ENCODE peak calls at places on chromosomes 3 and 15, in seven cellular contexts. One of them, this sample, is unnamed.

GRCh38 chr3:157261000-157261399 is 101.1 kb upstream of the CCNL1 start:
- DNase-seq in transverse colon: no peak
- DNase-seq in HL-60: no peak
- DNase-seq in SK-N-SH: no peak
- DNase-seq in GM23338: no peak
- DNase-seq in suprapubic skin: no peak
- DNase-seq in stomach: no peak
- DNase-seq in this sample: no peak

GRCh38 chr3:152302521-152303021 is 33.8 kb downstream of the MBNL1 start:
- DNase-seq in stomach: no peak
- DNase-seq in SK-N-SH: no peak
- DNase-seq in suprapubic skin: no peak
- DNase-seq in HL-60: peak; percentile 45
- DNase-seq in transverse colon: peak; percentile 55
- DNase-seq in GM23338: no peak
- DNase-seq in this sample: no peak

GRCh38 chr3:129650256-129650872 is 43.9 kb upstream of the PLXND1 start:
- DNase-seq in SK-N-SH: peak; percentile 58
- DNase-seq in transverse colon: peak; percentile 69
- DNase-seq in GM23338: peak; percentile 91
- DNase-seq in stomach: peak; percentile 68
- DNase-seq in HL-60: no peak
- DNase-seq in suprapubic skin: no peak
- DNase-seq in this sample: no peak

GRCh38 chr3:150447084-150447483 is 39.0 kb downstream of the TSC22D2 start:
- DNase-seq in suprapubic skin: no peak
- DNase-seq in stomach: no peak
- DNase-seq in HL-60: no peak
- DNase-seq in GM23338: no peak
- DNase-seq in SK-N-SH: no peak
- DNase-seq in transverse colon: no peak
- DNase-seq in this sample: no peak

GRCh38 chr3:45994661-45995369 is 809 bp downstream of the FYCO1 start:
- DNase-seq in stomach: no peak
- DNase-seq in HL-60: peak; percentile 36
- DNase-seq in GM23338: peak; percentile 30
- DNase-seq in SK-N-SH: peak; percentile 59
- DNase-seq in suprapubic skin: no peak
- DNase-seq in transverse colon: peak; percentile 54
- DNase-seq in this sample: peak; percentile 76

GRCh38 chr3:56851966-56852884 is 50.5 kb upstream of the ARHGEF3 start:
- DNase-seq in SK-N-SH: no peak
- DNase-seq in stomach: no peak
- DNase-seq in GM23338: no peak
- DNase-seq in HL-60: no peak
- DNase-seq in suprapubic skin: no peak
- DNase-seq in transverse colon: no peak
- DNase-seq in this sample: no peak

GRCh38 chr3:15795563-15796308 is 2.0 kb downstream of the ANKRD28 start:
- DNase-seq in SK-N-SH: no peak
- DNase-seq in transverse colon: no peak
- DNase-seq in stomach: no peak
- DNase-seq in GM23338: no peak
- DNase-seq in suprapubic skin: no peak
- DNase-seq in HL-60: no peak
- DNase-seq in this sample: no peak

GRCh38 chr3:117774130-117774529 is 1064.6 kb downstream of the TUSC7 start:
- DNase-seq in HL-60: no peak
- DNase-seq in SK-N-SH: peak; percentile 42
- DNase-seq in stomach: no peak
- DNase-seq in GM23338: no peak
- DNase-seq in transverse colon: no peak
- DNase-seq in suprapubic skin: no peak
- DNase-seq in this sample: no peak

GRCh38 chr3:71264840-71265239 is 318.7 kb downstream of the FOXP1 start:
- DNase-seq in suprapubic skin: no peak
- DNase-seq in HL-60: no peak
- DNase-seq in transverse colon: no peak
- DNase-seq in stomach: no peak
- DNase-seq in GM23338: no peak
- DNase-seq in SK-N-SH: no peak
- DNase-seq in this sample: no peak

GRCh38 chr3:37787027-37787868 is 74.4 kb upstream of the CTDSPL start:
- DNase-seq in suprapubic skin: no peak
- DNase-seq in stomach: no peak
- DNase-seq in transverse colon: no peak
- DNase-seq in SK-N-SH: no peak
- DNase-seq in HL-60: no peak
- DNase-seq in GM23338: no peak
- DNase-seq in this sample: no peak

GRCh38 chr15:43238691-43239131 is 17.9 kb upstream of the EPB42 start:
- DNase-seq in suprapubic skin: no peak
- DNase-seq in transverse colon: no peak
- DNase-seq in stomach: no peak
- DNase-seq in SK-N-SH: no peak
- DNase-seq in HL-60: no peak
- DNase-seq in GM23338: no peak
- DNase-seq in this sample: no peak

GRCh38 chr3:134126153-134126552 is 96.4 kb upstream of the SLCO2A1 start:
- DNase-seq in SK-N-SH: no peak
- DNase-seq in HL-60: no peak
- DNase-seq in transverse colon: no peak
- DNase-seq in stomach: no peak
- DNase-seq in GM23338: peak; percentile 50
- DNase-seq in suprapubic skin: no peak
- DNase-seq in this sample: no peak

GRCh38 chr3:46127503-46127902 is 80.6 kb downstream of the CCR1 start:
- DNase-seq in suprapubic skin: no peak
- DNase-seq in HL-60: no peak
- DNase-seq in SK-N-SH: no peak
- DNase-seq in stomach: no peak
- DNase-seq in GM23338: no peak
- DNase-seq in transverse colon: no peak
- DNase-seq in this sample: no peak

GRCh38 chr3:185473290-185473815 is 25.5 kb downstream of the TMEM41A start:
- DNase-seq in GM23338: no peak
- DNase-seq in stomach: no peak
- DNase-seq in suprapubic skin: no peak
- DNase-seq in transverse colon: no peak
- DNase-seq in HL-60: no peak
- DNase-seq in SK-N-SH: no peak
- DNase-seq in this sample: no peak

GRCh38 chr3:49173116-49173791 is 1.9 kb downstream of the KLHDC8B start:
- DNase-seq in stomach: peak; percentile 27
- DNase-seq in suprapubic skin: no peak
- DNase-seq in HL-60: no peak
- DNase-seq in SK-N-SH: peak; percentile 88
- DNase-seq in transverse colon: peak; percentile 36
- DNase-seq in GM23338: peak; percentile 59
- DNase-seq in this sample: no peak

GRCh38 chr15:31359722-31360111 is 33.1 kb downstream of the KLF13 start:
- DNase-seq in stomach: no peak
- DNase-seq in SK-N-SH: peak; percentile 46
- DNase-seq in transverse colon: peak; percentile 54
- DNase-seq in HL-60: no peak
- DNase-seq in suprapubic skin: no peak
- DNase-seq in GM23338: no peak
- DNase-seq in this sample: no peak

GRCh38 chr3:160099855-160100254 is 111.2 kb downstream of the IL12A start:
- DNase-seq in suprapubic skin: no peak
- DNase-seq in GM23338: no peak
- DNase-seq in HL-60: no peak
- DNase-seq in SK-N-SH: no peak
- DNase-seq in transverse colon: no peak
- DNase-seq in stomach: no peak
- DNase-seq in this sample: no peak

GRCh38 chr3:182618981-182619591 is 174.2 kb upstream of the ATP11B start:
- DNase-seq in transverse colon: no peak
- DNase-seq in HL-60: no peak
- DNase-seq in stomach: no peak
- DNase-seq in suprapubic skin: no peak
- DNase-seq in GM23338: no peak
- DNase-seq in SK-N-SH: no peak
- DNase-seq in this sample: no peak

DNA sequence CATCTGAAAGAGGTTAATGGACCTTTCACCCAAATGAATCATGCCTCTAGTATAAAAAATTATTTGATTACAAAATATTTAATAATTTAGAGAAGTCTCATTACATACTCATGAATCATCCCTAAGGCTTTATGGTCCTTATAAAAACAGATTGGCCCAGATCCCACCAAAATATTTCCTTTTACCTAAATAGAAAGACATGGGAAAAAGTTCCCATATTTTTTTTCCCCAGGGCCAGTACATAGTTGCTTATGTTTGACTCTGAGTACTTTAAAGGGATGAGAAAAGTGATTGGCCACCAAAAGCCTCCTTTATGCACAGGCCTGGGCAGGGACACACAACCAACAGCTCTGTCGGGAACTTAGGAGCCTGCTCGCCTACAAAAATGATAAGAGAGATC is 22.3 kb downstream of the KCNAB1 start:
- DNase-seq in transverse colon: no peak
- DNase-seq in stomach: no peak
- DNase-seq in SK-N-SH: no peak
- DNase-seq in GM23338: no peak
- DNase-seq in suprapubic skin: no peak
- DNase-seq in HL-60: no peak
- DNase-seq in this sample: no peak
- H3K4me3 ChIP-seq in transverse colon: no peak overlapping the region
- H3K4me3 ChIP-seq in stomach: no peak overlapping the region
- H3K4me3 ChIP-seq in SK-N-SH: no peak overlapping the region
- H3K4me3 ChIP-seq in GM23338: no peak overlapping the region
- H3K4me3 ChIP-seq in suprapubic skin: no peak overlapping the region
- H3K4me3 ChIP-seq in HL-60: no peak overlapping the region
- H3K4me3 ChIP-seq in this sample: no peak overlapping the region

GRCh38 chr3:100047455-100048141 is 66.7 kb downstream of the FILIP1L start:
- DNase-seq in suprapubic skin: no peak
- DNase-seq in HL-60: no peak
- DNase-seq in stomach: no peak
- DNase-seq in transverse colon: peak; percentile 41
- DNase-seq in SK-N-SH: no peak
- DNase-seq in GM23338: no peak
- DNase-seq in this sample: no peak

GRCh38 chr3:100043271-100043670 is 71.0 kb downstream of the FILIP1L start:
- DNase-seq in stomach: no peak
- DNase-seq in HL-60: no peak
- DNase-seq in transverse colon: no peak
- DNase-seq in suprapubic skin: no peak
- DNase-seq in GM23338: no peak
- DNase-seq in SK-N-SH: no peak
- DNase-seq in this sample: no peak

GRCh38 chr3:100044369-100044768 is 69.9 kb downstream of the FILIP1L start:
- DNase-seq in stomach: no peak
- DNase-seq in transverse colon: no peak
- DNase-seq in HL-60: peak; percentile 14
- DNase-seq in suprapubic skin: no peak
- DNase-seq in SK-N-SH: no peak
- DNase-seq in GM23338: no peak
- DNase-seq in this sample: no peak

GRCh38 chr3:100046986-100047385 is 67.3 kb downstream of the FILIP1L start:
- DNase-seq in transverse colon: no peak
- DNase-seq in HL-60: no peak
- DNase-seq in suprapubic skin: no peak
- DNase-seq in SK-N-SH: no peak
- DNase-seq in stomach: no peak
- DNase-seq in GM23338: no peak
- DNase-seq in this sample: no peak

GRCh38 chr3:100045696-100046095 is 68.6 kb downstream of the FILIP1L start:
- DNase-seq in SK-N-SH: no peak
- DNase-seq in GM23338: peak; percentile 51
- DNase-seq in HL-60: no peak
- DNase-seq in stomach: no peak
- DNase-seq in transverse colon: peak; percentile 56
- DNase-seq in suprapubic skin: peak; percentile 84
- DNase-seq in this sample: no peak
- TF ChIP-seq POLR2AphosphoS5 in SK-N-SH: no peak
- TF ChIP-seq POLR2AphosphoS5 in GM23338: no peak
- TF ChIP-seq POLR2AphosphoS5 in HL-60: no peak
- TF ChIP-seq POLR2AphosphoS5 in stomach: no peak
- TF ChIP-seq POLR2AphosphoS5 in transverse colon: no peak
- TF ChIP-seq POLR2AphosphoS5 in suprapubic skin: peak; percentile 58
- TF ChIP-seq POLR2AphosphoS5 in this sample: no peak

DNA sequence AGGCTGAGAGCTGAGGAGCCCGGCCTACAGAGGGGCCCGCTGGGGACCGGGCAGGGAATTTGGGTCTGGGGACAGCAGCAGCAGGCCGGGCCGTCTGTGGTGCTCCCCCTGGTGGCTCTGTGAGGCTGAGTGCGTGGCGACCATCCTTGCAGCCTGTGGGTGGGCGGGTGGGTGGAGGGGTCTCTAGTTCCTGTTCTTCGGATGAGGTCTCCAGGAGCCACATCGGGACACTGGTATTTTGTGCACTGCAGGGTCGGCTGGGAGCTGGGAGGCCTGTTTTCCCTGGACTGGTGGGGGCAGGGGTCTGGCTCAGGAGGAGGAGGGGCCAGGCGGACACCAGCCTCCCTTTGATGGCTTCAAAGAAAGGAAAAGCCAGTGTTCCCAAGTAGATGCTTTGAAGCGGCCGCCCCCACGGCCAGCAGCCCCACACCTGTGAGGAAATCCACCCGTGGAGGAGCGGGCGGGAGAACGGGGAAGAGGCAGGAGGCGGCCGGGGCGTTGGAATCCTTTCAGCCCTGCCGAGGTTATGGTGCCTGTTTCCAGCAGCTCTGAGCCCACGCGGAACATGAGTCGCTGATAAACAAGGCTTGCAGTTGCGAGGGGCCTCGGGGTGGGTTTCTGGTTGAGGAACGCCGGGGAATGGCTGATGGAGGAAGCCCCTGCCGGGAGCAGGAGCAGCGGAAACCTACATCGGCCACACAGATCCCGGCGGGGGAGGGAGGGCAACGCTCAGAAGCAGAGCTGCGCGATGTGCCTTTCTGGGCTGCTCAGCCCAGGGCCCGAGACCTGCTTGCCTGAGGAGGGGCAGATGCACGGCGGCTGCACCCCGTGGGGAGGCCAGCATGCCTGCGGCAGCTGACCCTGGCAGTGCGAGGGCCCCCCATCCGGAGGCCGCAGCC is 154.3 kb downstream of the NSMCE3 start:
- DNase-seq in suprapubic skin: no peak
- DNase-seq in transverse colon: no peak
- DNase-seq in GM23338: peak; percentile 77
- DNase-seq in SK-N-SH: peak; percentile 83
- DNase-seq in stomach: no peak
- DNase-seq in HL-60: no peak
- DNase-seq in this sample: no peak
- H3K4me3 ChIP-seq in suprapubic skin: peak overlapping the region; percentile 36
- H3K4me3 ChIP-seq in transverse colon: peak overlapping the region; percentile 30
- H3K4me3 ChIP-seq in GM23338: peak overlapping the region; percentile 55
- H3K4me3 ChIP-seq in SK-N-SH: no peak overlapping the region
- H3K4me3 ChIP-seq in stomach: peak overlapping the region; percentile 31
- H3K4me3 ChIP-seq in HL-60: no peak overlapping the region
- H3K4me3 ChIP-seq in this sample: peak overlapping the region; percentile 57

GRCh38 chr3:179526482-179526881 is 36.2 kb upstream of the ACTL6A start:
- DNase-seq in SK-N-SH: no peak
- DNase-seq in HL-60: no peak
- DNase-seq in suprapubic skin: no peak
- DNase-seq in transverse colon: no peak
- DNase-seq in stomach: no peak
- DNase-seq in GM23338: no peak
- DNase-seq in this sample: no peak

GRCh38 chr3:179528786-179529185 is 33.9 kb upstream of the ACTL6A start:
- DNase-seq in stomach: no peak
- DNase-seq in HL-60: no peak
- DNase-seq in transverse colon: no peak
- DNase-seq in GM23338: no peak
- DNase-seq in suprapubic skin: no peak
- DNase-seq in SK-N-SH: no peak
- DNase-seq in this sample: no peak

GRCh38 chr3:179526989-179527391 is 35.7 kb upstream of the ACTL6A start:
- DNase-seq in GM23338: peak; percentile 91
- DNase-seq in SK-N-SH: peak; percentile 69
- DNase-seq in HL-60: no peak
- DNase-seq in transverse colon: peak; percentile 11
- DNase-seq in stomach: no peak
- DNase-seq in suprapubic skin: no peak
- DNase-seq in this sample: no peak
- TF ChIP-seq POLR2AphosphoS5 in GM23338: no peak
- TF ChIP-seq POLR2AphosphoS5 in SK-N-SH: peak; percentile 19
- TF ChIP-seq POLR2AphosphoS5 in HL-60: no peak
- TF ChIP-seq POLR2AphosphoS5 in transverse colon: peak; percentile 9
- TF ChIP-seq POLR2AphosphoS5 in stomach: peak; percentile 53
- TF ChIP-seq POLR2AphosphoS5 in suprapubic skin: no peak
- TF ChIP-seq POLR2AphosphoS5 in this sample: no peak

This sample was measured in spleen.